ENCODE peak calls at places on chromosomes 3 and 15, in five cellular contexts. Q, A, L, U and O are unnamed samples.

GRCh38 chr3:120649735-120650705 is 32.0 kb downstream of the HGD start:
- DNase-seq in Q (no peak), A (no peak), L (no peak), U (no peak), O (no peak)

GRCh38 chr3:193594946-193595689 is 2.1 kb downstream of the OPA1 start:
- DNase-seq in Q (no peak), A (no peak), L (no peak), U (no peak), O (peak)

GRCh38 chr15:73317651-73318462 is 50.9 kb downstream of the HCN4 start:
- DNase-seq in Q (no peak), A (no peak), L (no peak), U (peak), O (no peak)

GRCh38 chr3:179653777-179654117 is 907 bp downstream of the USP13 start:
- DNase-seq in Q (no peak), A (peak), L (no peak), U (peak), O (no peak)

GRCh38 chr3:129281726-129282125 is 3.1 kb downstream of the HMCES start:
- DNase-seq in Q (no peak), A (no peak), L (no peak), U (no peak), O (no peak)

GRCh38 chr3:9903238-9903624 is 583 bp downstream of the IL17RE start:
- DNase-seq in Q (no peak), A (no peak), L (no peak), U (no peak), O (peak)

GRCh38 chr3:194101592-194102432 is 34.1 kb upstream of the HES1 start:
- DNase-seq in Q (no peak), A (no peak), L (no peak), U (no peak), O (no peak)

GRCh38 chr3:135097276-135097946 is 302.4 kb downstream of the EPHB1 start:
- DNase-seq in Q (no peak), A (peak), L (no peak), U (peak), O (no peak)

GRCh38 chr15:87687176-87687890 is 569.2 kb downstream of the NTRK3 start:
- DNase-seq in Q (no peak), A (no peak), L (no peak), U (no peak), O (no peak)

GRCh38 chr15:94206463-94207167 is 24.7 kb upstream of the MCTP2 start:
- DNase-seq in Q (no peak), A (no peak), L (no peak), U (no peak), O (peak)

GRCh38 chr3:66450389-66451022 is 50.3 kb downstream of the LRIG1 start:
- DNase-seq in Q (peak), A (peak), L (no peak), U (no peak), O (no peak)

GRCh38 chr15:91655891-91656290 is 197.6 kb upstream of the SLCO3A1 start:
- DNase-seq in Q (no peak), A (no peak), L (no peak), U (no peak), O (no peak)

GRCh38 chr3:58021962-58022361 is 13.7 kb downstream of the FLNB start:
- DNase-seq in Q (no peak), A (no peak), L (no peak), U (no peak), O (no peak)

GRCh38 chr3:171328419-171329082 is 131.7 kb downstream of the TNIK start:
- DNase-seq in Q (no peak), A (peak), L (no peak), U (peak), O (no peak)

GRCh38 chr15:62334581-62334980 is 169.5 kb upstream of the C2CD4B start:
- DNase-seq in Q (no peak), A (no peak), L (no peak), U (no peak), O (no peak)

GRCh38 chr15:74958908-74959642 is 2.5 kb upstream of the RPP25 start:
- DNase-seq in Q (no peak), A (no peak), L (no peak), U (peak), O (no peak)

GRCh38 chr3:194009892-194010533 is 125.9 kb upstream of the HES1 start:
- DNase-seq in Q (no peak), A (no peak), L (no peak), U (peak), O (no peak)

GRCh38 chr3:30729512-30729911 is 123.1 kb downstream of the TGFBR2 start:
- DNase-seq in Q (no peak), A (no peak), L (no peak), U (no peak), O (no peak)

GRCh38 chr3:3628676-3629328 is 170.4 kb upstream of the LRRN1 start:
- DNase-seq in Q (no peak), A (no peak), L (no peak), U (no peak), O (no peak)

GRCh38 chr3:33658971-33659848 is 58.8 kb downstream of the CLASP2 start:
- DNase-seq in Q (peak), A (peak), L (peak), U (peak), O (peak)

GRCh38 chr15:25739687-25740121 is 123.4 kb downstream of the ATP10A start:
- DNase-seq in Q (no peak), A (peak), L (no peak), U (peak), O (no peak)

GRCh38 chr3:155876537-155876936 is 6.1 kb downstream of the GMPS start:
- DNase-seq in Q (no peak), A (no peak), L (no peak), U (no peak), O (no peak)

GRCh38 chr15:49458145-49458544 is 35.1 kb downstream of the FGF7 start:
- DNase-seq in Q (no peak), A (no peak), L (no peak), U (no peak), O (no peak)
- H3K4me3 ChIP-seq in Q (no peak), A (no peak), L (no peak), U (no peak), O (no peak)

DNA sequence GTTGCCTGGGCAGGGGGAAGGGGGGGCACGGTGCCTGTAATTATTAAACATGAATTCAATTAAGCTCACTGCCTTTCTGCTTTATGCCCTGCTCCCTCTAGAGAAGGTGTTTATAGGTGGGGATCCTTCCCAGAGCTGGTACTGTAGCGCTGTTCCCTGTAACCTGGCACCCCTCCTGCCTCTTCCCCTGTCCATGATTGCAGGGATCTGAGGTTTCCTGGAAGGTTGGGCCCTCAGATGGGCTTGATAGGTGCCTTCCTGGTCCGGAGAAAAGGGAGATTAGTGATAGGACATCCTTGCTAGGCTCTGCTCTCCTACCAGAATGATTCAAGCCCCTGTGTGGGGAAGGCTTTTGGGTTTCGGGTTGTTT is 2.1 kb upstream of the FAM131A start:
- DNase-seq in Q (no peak), A (peak), L (no peak), U (no peak), O (no peak)
- H3K4me3 ChIP-seq in Q (peak), A (no peak), L (peak), U (peak), O (peak)

GRCh38 chr15:64369078-64369607 is 12.1 kb downstream of the PCLAF start:
- DNase-seq in Q (no peak), A (no peak), L (no peak), U (no peak), O (peak)

GRCh38 chr15:64373360-64373759 is 7.9 kb downstream of the PCLAF start:
- DNase-seq in Q (no peak), A (no peak), L (no peak), U (no peak), O (no peak)
- H3K4me3 ChIP-seq in Q (no peak), A (no peak), L (no peak), U (no peak), O (no peak)

GRCh38 chr3:13073042-13073906 is at the start of gene IQSEC1:
- DNase-seq in Q (peak), A (peak), L (no peak), U (peak), O (no peak)
- H3K4me3 ChIP-seq in Q (peak), A (no peak), L (peak), U (no peak), O (no peak)

GRCh38 chr3:62373215-62373614 is at the start of gene FEZF2:
- DNase-seq in Q (no peak), A (no peak), L (no peak), U (peak), O (no peak)
- H3K4me3 ChIP-seq in Q (peak), A (peak), L (no peak), U (no peak), O (no peak)